ENCODE peak calls at places on chromosomes 12 and 14, in five cellular contexts. V is cardiac fibroblast, K is kidney epithelial cell, P is fibroblast of mammary gland, S is testis. M is an unnamed sample.
A peak's percentile ranks its signal among the peaks of the same experiment; 100 is the strongest.

GRCh38 chr14:104583424-104584114 is 4.0 kb downstream of the C14orf180 start:
- DNase-seq in K (no peak), P (no peak), V (no peak), S (no peak), M (no peak)

GRCh38 chr14:72070458-72070857 is 138.2 kb downstream of the RGS6 start:
- DNase-seq in P (no peak), S (no peak), K (no peak), V (no peak), M (no peak)

GRCh38 chr12:28035483-28035882 is 63.0 kb upstream of the PTHLH start:
- DNase-seq in S (no peak), V (peak; percentile 39), P (peak; percentile 93), K (no peak), M (peak; percentile 74)

GRCh38 chr12:15199886-15200285 is 21.3 kb downstream of the RERG start:
- DNase-seq in P (no peak), S (no peak), V (no peak), K (no peak), M (no peak)

GRCh38 chr14:39974036-39974435 is 541.8 kb upstream of the FBXO33 start:
- DNase-seq in K (peak; percentile 77), V (no peak), P (no peak), S (no peak), M (no peak)

GRCh38 chr14:73884438-73885190 is 2.0 kb upstream of the ZNF410 start:
- DNase-seq in S (no peak), K (no peak), V (no peak), P (no peak), M (no peak)

GRCh38 chr12:95629392-95629791 is 78.1 kb upstream of the USP44 start:
- DNase-seq in K (no peak), V (no peak), S (peak; percentile 31), P (no peak), M (no peak)

GRCh38 chr14:104290058-104290667 is 151.8 kb downstream of the KIF26A start:
- DNase-seq in V (no peak), P (no peak), S (no peak), K (no peak), M (no peak)

GRCh38 chr14:76456200-76456599 is 80.3 kb downstream of the ESRRB start:
- DNase-seq in K (no peak), V (peak; percentile 31), S (peak; percentile 24), P (peak; percentile 42), M (no peak)

GRCh38 chr12:68012712-68013111 is 23.5 kb downstream of the IFNG-AS1 start:
- DNase-seq in V (no peak), K (no peak), P (peak; percentile 46), S (no peak), M (peak; percentile 21)

GRCh38 chr14:54881235-54881760 is 21.3 kb downstream of the GCH1 start:
- DNase-seq in V (peak; percentile 69), K (no peak), S (no peak), P (peak; percentile 56), M (no peak)

GRCh38 chr14:77098470-77099353 is 654 bp downstream of the CIPC start:
- DNase-seq in K (no peak), P (no peak), S (peak; percentile 46), V (no peak), M (no peak)

GRCh38 chr12:52606581-52607241 is 5.4 kb upstream of the KRT72 start:
- DNase-seq in S (no peak), P (no peak), K (no peak), V (no peak), M (no peak)

GRCh38 chr12:24838531-24838950 is 110.4 kb downstream of the BCAT1 start:
- DNase-seq in S (peak; percentile 53), P (peak; percentile 99), V (peak; percentile 95), K (no peak), M (peak; percentile 96)

GRCh38 chr12:71392521-71393145 is 47.0 kb upstream of the LGR5 start:
- DNase-seq in V (peak; percentile 88), K (peak; percentile 58), P (peak; percentile 84), S (peak; percentile 17), M (peak; percentile 41)

GRCh38 chr14:105450864-105451720 is 23.5 kb upstream of the CRIP2 start:
- DNase-seq in P (no peak), V (no peak), K (no peak), S (no peak), M (no peak)

GRCh38 chr14:70086685-70087379 is 101.9 kb downstream of the SLC8A3 start:
- DNase-seq in V (peak; percentile 68), K (no peak), P (peak; percentile 56), S (peak; percentile 58), M (peak; percentile 20)

GRCh38 chr14:100438678-100439592 is 115.8 kb downstream of the SLC25A47 start:
- DNase-seq in S (no peak), K (peak; percentile 93), V (peak; percentile 46), P (peak; percentile 88), M (peak; percentile 78)

DNA sequence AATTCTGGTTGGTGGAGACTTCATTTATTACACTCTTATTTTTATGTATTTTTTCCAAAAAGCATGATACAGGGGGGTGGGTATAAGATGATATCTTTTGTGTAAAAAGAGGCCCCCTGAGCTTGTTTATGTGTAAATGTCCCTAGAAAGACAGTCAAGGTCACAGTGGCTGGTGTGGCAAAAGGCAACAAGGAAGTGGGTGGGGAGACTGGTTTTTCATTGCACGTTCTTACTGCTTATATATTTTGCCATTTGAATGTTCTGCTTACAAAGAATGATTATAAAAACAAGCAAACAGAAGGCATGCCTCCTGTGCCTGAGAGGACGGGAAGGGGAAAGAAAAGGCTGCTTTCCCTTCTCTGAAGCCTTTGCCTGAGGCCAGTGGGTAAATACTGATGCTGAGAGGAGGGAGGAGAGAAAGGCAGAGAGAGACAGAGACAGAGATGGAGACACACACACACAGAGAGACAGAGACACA is 24.1 kb upstream of the ADIPOR2 start:
- DNase-seq in K (no peak), S (no peak), V (no peak), P (no peak), M (no peak)
- H3K4me3 ChIP-seq in K (no peak overlapping the region), S (no peak overlapping the region), V (no peak overlapping the region), P (no peak overlapping the region), M (no peak overlapping the region)

GRCh38 chr12:6424848-6425247 is 19.9 kb upstream of the CD27 start:
- DNase-seq in V (no peak), P (no peak), K (no peak), S (no peak), M (no peak)

GRCh38 chr12:6423267-6424007 is 21.3 kb upstream of the CD27 start:
- DNase-seq in P (peak; percentile 94), V (peak; percentile 96), K (peak; percentile 55), S (peak; percentile 91), M (peak; percentile 56)

GRCh38 chr12:6426882-6427671 is 17.7 kb upstream of the CD27 start:
- DNase-seq in K (peak; percentile 61), V (no peak), S (no peak), P (no peak), M (no peak)

GRCh38 chr12:6424008-6424347 is 20.8 kb upstream of the CD27 start:
- DNase-seq in V (no peak), P (no peak), S (no peak), K (no peak), M (no peak)

GRCh38 chr12:6425588-6426531 is 18.9 kb upstream of the CD27 start:
- DNase-seq in V (no peak), S (peak; percentile 40), K (no peak), P (peak; percentile 22), M (no peak)
- H3K4me3 ChIP-seq in V (no peak overlapping the region), S (no peak overlapping the region), K (no peak overlapping the region), P (no peak overlapping the region), M (no peak overlapping the region)

GRCh38 chr14:98665019-98665418 is 607.0 kb downstream of the BCL11B start:
- DNase-seq in S (no peak), V (no peak), P (no peak), K (no peak), M (no peak)
- H3K4me3 ChIP-seq in S (no peak overlapping the region), V (no peak overlapping the region), P (no peak overlapping the region), K (no peak overlapping the region), M (no peak overlapping the region)

GRCh38 chr12:108838194-108839010 is 19.0 kb downstream of the SSH1 start:
- DNase-seq in P (peak; percentile 100), S (peak; percentile 66), V (peak; percentile 100), K (peak; percentile 100), M (peak; percentile 100)

GRCh38 chr12:108839011-108839889 is 18.1 kb downstream of the SSH1 start:
- DNase-seq in S (peak; percentile 66), K (no peak), V (peak; percentile 90), P (peak; percentile 65), M (no peak)

GRCh38 chr12:108839890-108840230 is 17.5 kb downstream of the SSH1 start:
- DNase-seq in P (peak; percentile 55), V (no peak), S (peak; percentile 75), K (no peak), M (no peak)

GRCh38 chr12:108842364-108842763 is 15.0 kb downstream of the SSH1 start:
- DNase-seq in K (no peak), P (no peak), V (no peak), S (no peak), M (no peak)

GRCh38 chr12:108840605-108841328 is 16.6 kb downstream of the SSH1 start:
- DNase-seq in V (no peak), K (no peak), S (no peak), P (peak; percentile 72), M (no peak)
- H3K4me3 ChIP-seq in V (no peak overlapping the region), K (no peak overlapping the region), S (no peak overlapping the region), P (no peak overlapping the region), M (no peak overlapping the region)

GRCh38 chr12:77943466-77943865 is 112.8 kb downstream of the NAV3 start:
- DNase-seq in K (peak; percentile 54), S (no peak), V (peak; percentile 82), P (peak; percentile 92), M (peak; percentile 59)

GRCh38 chr12:77941396-77941795 is 110.7 kb downstream of the NAV3 start:
- DNase-seq in K (no peak), S (no peak), P (no peak), V (no peak), M (no peak)

GRCh38 chr12:77938301-77938700 is 107.6 kb downstream of the NAV3 start:
- DNase-seq in S (no peak), V (no peak), P (no peak), K (no peak), M (no peak)

GRCh38 chr12:77940011-77940423 is 109.3 kb downstream of the NAV3 start:
- DNase-seq in K (peak; percentile 84), P (peak; percentile 88), S (no peak), V (peak; percentile 77), M (peak; percentile 56)

DNA sequence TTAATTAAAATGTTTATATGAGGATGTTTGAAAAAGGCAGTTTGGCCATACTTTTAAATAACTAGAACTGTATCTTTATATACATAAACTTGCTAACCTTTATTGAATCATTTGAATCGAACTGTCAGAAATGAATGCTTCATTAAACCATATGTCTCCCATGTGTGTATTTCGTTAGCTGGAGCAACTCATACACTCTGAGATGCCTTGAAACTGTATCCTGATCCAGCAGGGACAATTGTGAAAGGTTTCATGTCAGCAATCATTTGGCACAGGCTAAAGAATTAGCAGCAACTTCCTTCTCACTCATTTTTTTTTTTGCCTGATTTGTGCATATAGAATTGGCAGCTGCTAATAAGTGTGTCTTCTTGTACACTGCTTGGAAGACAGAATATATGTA is 109.9 kb downstream of the NAV3 start:
- DNase-seq in K (no peak), P (peak; percentile 81), S (no peak), V (peak; percentile 46), M (no peak)
- H3K4me3 ChIP-seq in K (peak overlapping the region; percentile 32), P (peak overlapping the region; percentile 56), S (no peak overlapping the region), V (peak overlapping the region; percentile 55), M (peak overlapping the region; percentile 43)

DNA sequence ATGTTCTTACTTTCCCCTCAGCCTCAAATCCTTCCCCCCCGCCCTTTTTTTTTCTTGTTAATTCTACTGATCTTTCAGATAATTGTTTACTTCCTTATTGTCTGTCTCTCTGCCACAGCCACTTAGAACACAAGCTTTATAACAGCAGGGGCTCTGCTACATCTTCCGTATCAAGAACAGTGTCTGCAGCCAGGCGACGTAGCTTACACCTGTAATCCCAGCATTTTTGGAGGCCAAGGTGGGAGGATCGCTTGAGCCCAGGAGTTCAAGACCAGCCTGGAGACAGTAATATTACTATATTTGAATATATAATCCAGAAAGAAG is 5.4 kb downstream of the SOS2 start:
- DNase-seq in S (peak; percentile 31), K (no peak), P (no peak), V (no peak), M (no peak)
- H3K4me3 ChIP-seq in S (no peak overlapping the region), K (no peak overlapping the region), P (no peak overlapping the region), V (no peak overlapping the region), M (no peak overlapping the region)

M was measured in skeletal muscle cell.